ENCODE peak calls at places on chromosomes 13 and 19, in ten cellular contexts. One of them, this sample, is unnamed.

GRCh38 chr19:23439623-23440022 is 44.4 kb upstream of the ZNF91 start:
- DNase-seq in transverse colon: no peak
- DNase-seq in HepG2: no peak
- DNase-seq in stomach: no peak
- DNase-seq in suprapubic skin: no peak
- DNase-seq in SK-N-SH: no peak
- DNase-seq in GM12878: no peak
- DNase-seq in sigmoid colon: no peak
- DNase-seq in upper lobe of left lung: no peak
- DNase-seq in H1: peak
- DNase-seq in this sample: peak

GRCh38 chr13:44726214-44726613 is 150.1 kb upstream of the TSC22D1 start:
- DNase-seq in transverse colon: no peak
- DNase-seq in HepG2: no peak
- DNase-seq in stomach: no peak
- DNase-seq in suprapubic skin: no peak
- DNase-seq in SK-N-SH: no peak
- DNase-seq in GM12878: no peak
- DNase-seq in sigmoid colon: no peak
- DNase-seq in upper lobe of left lung: no peak
- DNase-seq in H1: no peak
- DNase-seq in this sample: no peak

GRCh38 chr19:52935434-52935833 is 12.2 kb upstream of the ZNF888 start:
- DNase-seq in transverse colon: peak
- DNase-seq in HepG2: no peak
- DNase-seq in stomach: peak
- DNase-seq in suprapubic skin: no peak
- DNase-seq in SK-N-SH: no peak
- DNase-seq in GM12878: no peak
- DNase-seq in sigmoid colon: peak
- DNase-seq in upper lobe of left lung: no peak
- DNase-seq in H1: no peak
- DNase-seq in this sample: no peak

GRCh38 chr19:44871809-44872208 is 19.2 kb upstream of the TOMM40 start:
- DNase-seq in transverse colon: no peak
- DNase-seq in HepG2: no peak
- DNase-seq in stomach: no peak
- DNase-seq in suprapubic skin: no peak
- DNase-seq in SK-N-SH: no peak
- DNase-seq in GM12878: no peak
- DNase-seq in sigmoid colon: no peak
- DNase-seq in upper lobe of left lung: no peak
- DNase-seq in H1: no peak
- DNase-seq in this sample: no peak

GRCh38 chr13:19836472-19836871 is 27.0 kb downstream of the ZMYM5 start:
- DNase-seq in transverse colon: no peak
- DNase-seq in HepG2: no peak
- DNase-seq in stomach: no peak
- DNase-seq in suprapubic skin: no peak
- DNase-seq in SK-N-SH: no peak
- DNase-seq in GM12878: no peak
- DNase-seq in sigmoid colon: no peak
- DNase-seq in upper lobe of left lung: no peak
- DNase-seq in H1: no peak
- DNase-seq in this sample: no peak

GRCh38 chr19:5588441-5588840 is 20.7 kb upstream of the TINCR start:
- DNase-seq in transverse colon: no peak
- DNase-seq in HepG2: no peak
- DNase-seq in stomach: no peak
- DNase-seq in suprapubic skin: no peak
- DNase-seq in SK-N-SH: no peak
- DNase-seq in GM12878: no peak
- DNase-seq in sigmoid colon: no peak
- DNase-seq in upper lobe of left lung: no peak
- DNase-seq in H1: no peak
- DNase-seq in this sample: no peak

GRCh38 chr19:23515551-23515950 is 120.3 kb upstream of the ZNF91 start:
- DNase-seq in transverse colon: no peak
- DNase-seq in HepG2: no peak
- DNase-seq in stomach: no peak
- DNase-seq in suprapubic skin: no peak
- DNase-seq in SK-N-SH: no peak
- DNase-seq in GM12878: no peak
- DNase-seq in sigmoid colon: no peak
- DNase-seq in upper lobe of left lung: no peak
- DNase-seq in H1: no peak
- DNase-seq in this sample: no peak

GRCh38 chr19:43809762-43810696 is 7.8 kb upstream of the LYPD5 start:
- DNase-seq in transverse colon: no peak
- DNase-seq in HepG2: peak
- DNase-seq in stomach: no peak
- DNase-seq in suprapubic skin: no peak
- DNase-seq in SK-N-SH: peak
- DNase-seq in GM12878: peak
- DNase-seq in sigmoid colon: no peak
- DNase-seq in upper lobe of left lung: no peak
- DNase-seq in H1: no peak
- DNase-seq in this sample: no peak

DNA sequence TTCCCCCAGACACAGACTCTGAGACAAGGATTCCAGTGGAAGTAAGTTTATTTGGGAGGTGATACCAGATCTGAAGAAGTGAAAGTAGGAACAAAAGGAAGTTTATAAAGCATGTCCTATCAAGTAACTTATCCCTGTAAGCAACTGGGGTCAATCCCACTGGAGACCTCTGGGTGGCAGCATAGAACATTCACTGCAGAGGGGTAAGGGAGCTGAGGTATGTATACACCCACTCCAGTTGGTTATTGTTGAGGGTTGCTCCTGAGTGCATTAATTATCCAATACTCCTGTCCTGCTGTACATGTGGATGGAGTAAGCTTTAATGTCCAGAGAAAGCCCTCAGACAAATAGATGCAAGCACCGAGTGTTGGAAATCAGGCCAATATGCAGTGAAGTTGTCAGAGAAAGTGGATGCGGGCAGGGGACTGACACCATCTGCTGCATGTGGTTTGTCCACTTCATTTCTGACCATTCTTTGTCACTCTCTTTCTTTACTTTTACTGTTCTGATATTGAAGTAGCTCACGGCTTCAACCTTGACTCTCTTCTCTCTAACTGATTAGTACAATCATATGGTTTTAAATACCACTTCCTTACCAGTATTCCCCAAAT is 46.7 kb downstream of the NOTCH3 start:
- DNase-seq in transverse colon: peak
- DNase-seq in HepG2: peak
- DNase-seq in stomach: no peak
- DNase-seq in suprapubic skin: no peak
- DNase-seq in SK-N-SH: peak
- DNase-seq in GM12878: no peak
- DNase-seq in sigmoid colon: peak
- DNase-seq in upper lobe of left lung: no peak
- DNase-seq in H1: peak
- DNase-seq in this sample: no peak
- H3K4me3 ChIP-seq in transverse colon: no peak
- H3K4me3 ChIP-seq in HepG2: no peak
- H3K4me3 ChIP-seq in stomach: no peak
- H3K4me3 ChIP-seq in suprapubic skin: no peak
- H3K4me3 ChIP-seq in SK-N-SH: peak
- H3K4me3 ChIP-seq in GM12878: no peak
- H3K4me3 ChIP-seq in sigmoid colon: no peak
- H3K4me3 ChIP-seq in upper lobe of left lung: no peak
- H3K4me3 ChIP-seq in H1: no peak
- H3K4me3 ChIP-seq in this sample: no peak

GRCh38 chr13:54640719-54641118 is 1612.1 kb downstream of the OLFM4 start:
- DNase-seq in transverse colon: no peak
- DNase-seq in HepG2: no peak
- DNase-seq in stomach: no peak
- DNase-seq in suprapubic skin: no peak
- DNase-seq in SK-N-SH: no peak
- DNase-seq in GM12878: no peak
- DNase-seq in sigmoid colon: no peak
- DNase-seq in upper lobe of left lung: no peak
- DNase-seq in H1: no peak
- DNase-seq in this sample: no peak

GRCh38 chr13:54636231-54636630 is 1607.6 kb downstream of the OLFM4 start:
- DNase-seq in transverse colon: no peak
- DNase-seq in HepG2: no peak
- DNase-seq in stomach: no peak
- DNase-seq in suprapubic skin: no peak
- DNase-seq in SK-N-SH: no peak
- DNase-seq in GM12878: no peak
- DNase-seq in sigmoid colon: no peak
- DNase-seq in upper lobe of left lung: no peak
- DNase-seq in H1: no peak
- DNase-seq in this sample: no peak

GRCh38 chr13:54633461-54633860 is 1604.8 kb downstream of the OLFM4 start:
- DNase-seq in transverse colon: no peak
- DNase-seq in HepG2: no peak
- DNase-seq in stomach: no peak
- DNase-seq in suprapubic skin: no peak
- DNase-seq in SK-N-SH: no peak
- DNase-seq in GM12878: no peak
- DNase-seq in sigmoid colon: no peak
- DNase-seq in upper lobe of left lung: no peak
- DNase-seq in H1: no peak
- DNase-seq in this sample: no peak

GRCh38 chr13:54637377-54637776 is 1608.8 kb downstream of the OLFM4 start:
- DNase-seq in transverse colon: no peak
- DNase-seq in HepG2: peak
- DNase-seq in stomach: no peak
- DNase-seq in suprapubic skin: no peak
- DNase-seq in SK-N-SH: no peak
- DNase-seq in GM12878: no peak
- DNase-seq in sigmoid colon: no peak
- DNase-seq in upper lobe of left lung: no peak
- DNase-seq in H1: no peak
- DNase-seq in this sample: no peak
- TF ChIP-seq EP300 in transverse colon: no peak
- TF ChIP-seq EP300 in HepG2: no peak
- TF ChIP-seq EP300 in stomach: no peak
- TF ChIP-seq EP300 in suprapubic skin: no peak
- TF ChIP-seq EP300 in SK-N-SH: no peak
- TF ChIP-seq EP300 in GM12878: no peak
- TF ChIP-seq EP300 in sigmoid colon: no peak
- TF ChIP-seq EP300 in upper lobe of left lung: no peak
- TF ChIP-seq EP300 in H1: no peak
- TF ChIP-seq EP300 in this sample: no peak

DNA sequence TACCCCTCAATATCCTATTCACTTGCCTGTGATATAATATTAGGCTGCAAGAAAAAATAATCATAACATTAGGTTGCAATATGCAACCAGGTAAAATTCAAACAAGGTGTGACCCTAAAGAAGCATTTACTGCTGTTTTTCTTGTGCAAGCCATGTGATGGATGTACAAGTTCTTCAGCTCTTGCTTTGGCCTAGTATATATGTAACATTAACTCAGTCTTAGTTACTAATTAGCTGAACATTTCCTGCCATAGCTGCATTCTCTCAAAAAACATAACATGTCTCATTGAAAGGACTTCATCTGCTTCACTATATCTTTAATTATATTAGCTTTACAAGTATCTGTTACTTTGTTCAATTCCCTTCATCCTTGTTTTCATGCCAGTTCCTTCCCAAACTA is 406.8 kb upstream of the HTR2A start:
- DNase-seq in transverse colon: no peak
- DNase-seq in HepG2: no peak
- DNase-seq in stomach: no peak
- DNase-seq in suprapubic skin: no peak
- DNase-seq in SK-N-SH: no peak
- DNase-seq in GM12878: no peak
- DNase-seq in sigmoid colon: no peak
- DNase-seq in upper lobe of left lung: no peak
- DNase-seq in H1: no peak
- DNase-seq in this sample: no peak
- TF ChIP-seq POLR2AphosphoS5 in transverse colon: no peak
- TF ChIP-seq POLR2AphosphoS5 in HepG2: no peak
- TF ChIP-seq POLR2AphosphoS5 in stomach: no peak
- TF ChIP-seq POLR2AphosphoS5 in suprapubic skin: no peak
- TF ChIP-seq POLR2AphosphoS5 in SK-N-SH: no peak
- TF ChIP-seq POLR2AphosphoS5 in GM12878: no peak
- TF ChIP-seq POLR2AphosphoS5 in sigmoid colon: no peak
- TF ChIP-seq POLR2AphosphoS5 in upper lobe of left lung: no peak
- TF ChIP-seq POLR2AphosphoS5 in H1: no peak
- TF ChIP-seq POLR2AphosphoS5 in this sample: no peak

GRCh38 chr19:918481-919156 is 1.5 kb downstream of the KISS1R start:
- DNase-seq in transverse colon: no peak
- DNase-seq in HepG2: no peak
- DNase-seq in stomach: no peak
- DNase-seq in suprapubic skin: no peak
- DNase-seq in SK-N-SH: no peak
- DNase-seq in GM12878: no peak
- DNase-seq in sigmoid colon: no peak
- DNase-seq in upper lobe of left lung: peak
- DNase-seq in H1: no peak
- DNase-seq in this sample: no peak

GRCh38 chr19:919157-920050 is 2.3 kb downstream of the KISS1R start:
- DNase-seq in transverse colon: no peak
- DNase-seq in HepG2: no peak
- DNase-seq in stomach: no peak
- DNase-seq in suprapubic skin: no peak
- DNase-seq in SK-N-SH: no peak
- DNase-seq in GM12878: no peak
- DNase-seq in sigmoid colon: no peak
- DNase-seq in upper lobe of left lung: peak
- DNase-seq in H1: peak
- DNase-seq in this sample: no peak

GRCh38 chr19:918152-918437 is 962 bp downstream of the KISS1R start:
- DNase-seq in transverse colon: no peak
- DNase-seq in HepG2: no peak
- DNase-seq in stomach: no peak
- DNase-seq in suprapubic skin: no peak
- DNase-seq in SK-N-SH: no peak
- DNase-seq in GM12878: no peak
- DNase-seq in sigmoid colon: no peak
- DNase-seq in upper lobe of left lung: no peak
- DNase-seq in H1: no peak
- DNase-seq in this sample: no peak

GRCh38 chr19:916645-917322 is 349 bp upstream of the KISS1R start:
- DNase-seq in transverse colon: no peak
- DNase-seq in HepG2: peak
- DNase-seq in stomach: no peak
- DNase-seq in suprapubic skin: no peak
- DNase-seq in SK-N-SH: peak
- DNase-seq in GM12878: no peak
- DNase-seq in sigmoid colon: no peak
- DNase-seq in upper lobe of left lung: no peak
- DNase-seq in H1: peak
- DNase-seq in this sample: no peak

DNA sequence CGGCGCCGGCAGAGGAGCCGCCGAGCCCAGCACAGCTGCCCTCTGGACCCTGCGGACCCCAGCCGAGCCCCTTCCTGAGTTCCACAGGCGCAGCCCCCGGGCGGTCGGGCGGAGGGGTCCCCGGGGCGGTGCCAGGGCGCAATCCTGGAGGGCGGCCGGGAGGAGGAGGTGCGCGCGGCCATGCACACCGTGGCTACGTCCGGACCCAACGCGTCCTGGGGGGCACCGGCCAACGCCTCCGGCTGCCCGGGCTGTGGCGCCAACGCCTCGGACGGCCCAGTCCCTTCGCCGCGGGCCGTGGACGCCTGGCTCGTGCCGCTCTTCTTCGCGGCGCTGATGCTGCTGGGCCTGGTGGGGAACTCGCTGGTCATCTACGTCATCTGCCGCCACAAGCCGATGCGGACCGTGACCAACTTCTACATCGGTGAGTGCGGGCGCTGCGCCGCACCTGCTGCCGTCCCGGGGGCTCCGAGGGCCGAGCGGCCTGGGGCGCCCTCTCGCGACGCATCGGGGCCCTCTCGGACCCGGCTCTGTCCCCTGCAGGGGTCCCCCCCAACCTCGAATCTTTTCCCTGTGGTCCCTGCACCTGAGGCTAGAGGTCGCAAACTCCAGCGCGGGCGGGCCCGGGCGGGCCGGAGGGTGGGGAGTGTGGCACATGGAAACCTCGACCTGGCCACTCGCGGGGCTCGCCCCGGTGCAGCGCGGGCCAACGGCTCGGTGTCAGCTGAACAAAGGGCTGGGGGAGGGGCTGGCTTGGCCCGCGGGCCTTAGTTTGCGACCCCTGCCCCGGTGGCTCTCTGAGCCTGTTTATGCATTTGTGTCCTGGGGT is at the start of gene KISS1R:
- DNase-seq in transverse colon: no peak
- DNase-seq in HepG2: peak
- DNase-seq in stomach: peak
- DNase-seq in suprapubic skin: no peak
- DNase-seq in SK-N-SH: peak
- DNase-seq in GM12878: no peak
- DNase-seq in sigmoid colon: no peak
- DNase-seq in upper lobe of left lung: peak
- DNase-seq in H1: peak
- DNase-seq in this sample: no peak
- H3K4me3 ChIP-seq in transverse colon: no peak
- H3K4me3 ChIP-seq in HepG2: peak
- H3K4me3 ChIP-seq in stomach: peak
- H3K4me3 ChIP-seq in suprapubic skin: peak
- H3K4me3 ChIP-seq in SK-N-SH: peak
- H3K4me3 ChIP-seq in GM12878: peak
- H3K4me3 ChIP-seq in sigmoid colon: peak
- H3K4me3 ChIP-seq in upper lobe of left lung: no peak
- H3K4me3 ChIP-seq in H1: peak
- H3K4me3 ChIP-seq in this sample: peak

This sample was measured in esophagus muscularis mucosa.